ENCODE peak calls at places on chromosome 10, in six cellular contexts. One of them, this sample, is unnamed.

GRCh38 chr10:85977642-85978041 is 389.0 kb downstream of the GRID1 start:
- DNase-seq in HCT116: no peak
- DNase-seq in GM23248: no peak
- DNase-seq in neural progenitor cell: no peak
- DNase-seq in MM.1S: no peak
- DNase-seq in SK-N-SH: no peak
- DNase-seq in this sample: no peak

GRCh38 chr10:75857269-75857846 is 425.9 kb downstream of the LRMDA start:
- DNase-seq in HCT116: no peak
- DNase-seq in GM23248: no peak
- DNase-seq in neural progenitor cell: no peak
- DNase-seq in MM.1S: no peak
- DNase-seq in SK-N-SH: no peak
- DNase-seq in this sample: no peak

GRCh38 chr10:26881600-26882331 is 21.0 kb upstream of the ABI1 start:
- DNase-seq in HCT116: peak; percentile 69
- DNase-seq in GM23248: peak; percentile 80
- DNase-seq in neural progenitor cell: peak; percentile 74
- DNase-seq in MM.1S: peak; percentile 69
- DNase-seq in SK-N-SH: peak; percentile 58
- DNase-seq in this sample: peak; percentile 67

GRCh38 chr10:101066890-101067355 is 5.1 kb downstream of the KAZALD1 start:
- DNase-seq in HCT116: no peak
- DNase-seq in GM23248: peak; percentile 60
- DNase-seq in neural progenitor cell: peak; percentile 55
- DNase-seq in MM.1S: no peak
- DNase-seq in SK-N-SH: peak; percentile 73
- DNase-seq in this sample: no peak

GRCh38 chr10:97689637-97690036 is 2.6 kb upstream of the AVPI1 start:
- DNase-seq in HCT116: peak; percentile 59
- DNase-seq in GM23248: peak; percentile 98
- DNase-seq in neural progenitor cell: no peak
- DNase-seq in MM.1S: no peak
- DNase-seq in SK-N-SH: no peak
- DNase-seq in this sample: peak; percentile 88

GRCh38 chr10:86648706-86649426 is 5.5 kb upstream of the OPN4 start:
- DNase-seq in HCT116: no peak
- DNase-seq in GM23248: peak; percentile 93
- DNase-seq in neural progenitor cell: no peak
- DNase-seq in MM.1S: no peak
- DNase-seq in SK-N-SH: peak; percentile 57
- DNase-seq in this sample: peak; percentile 92

GRCh38 chr10:78212134-78212785 is 178.6 kb downstream of the RPS24 start:
- DNase-seq in HCT116: no peak
- DNase-seq in GM23248: peak; percentile 35
- DNase-seq in neural progenitor cell: no peak
- DNase-seq in MM.1S: no peak
- DNase-seq in SK-N-SH: peak; percentile 73
- DNase-seq in this sample: peak; percentile 35

GRCh38 chr10:130432850-130433249 is 296.7 kb downstream of the GLRX3 start:
- DNase-seq in HCT116: no peak
- DNase-seq in GM23248: no peak
- DNase-seq in neural progenitor cell: no peak
- DNase-seq in MM.1S: no peak
- DNase-seq in SK-N-SH: no peak
- DNase-seq in this sample: no peak

GRCh38 chr10:121080324-121080807 is 229.2 kb downstream of the WDR11 start:
- DNase-seq in HCT116: no peak
- DNase-seq in GM23248: no peak
- DNase-seq in neural progenitor cell: no peak
- DNase-seq in MM.1S: no peak
- DNase-seq in SK-N-SH: peak; percentile 57
- DNase-seq in this sample: no peak

GRCh38 chr10:51156913-51157312 is 82.6 kb downstream of the PRKG1 start:
- DNase-seq in HCT116: no peak
- DNase-seq in GM23248: peak; percentile 56
- DNase-seq in neural progenitor cell: no peak
- DNase-seq in MM.1S: no peak
- DNase-seq in SK-N-SH: no peak
- DNase-seq in this sample: peak; percentile 91

GRCh38 chr10:101287183-101287830 is 58.0 kb upstream of the LBX1 start:
- DNase-seq in HCT116: no peak
- DNase-seq in GM23248: no peak
- DNase-seq in neural progenitor cell: peak; percentile 31
- DNase-seq in MM.1S: no peak
- DNase-seq in SK-N-SH: no peak
- DNase-seq in this sample: no peak

GRCh38 chr10:123143162-123143824 is 4.6 kb upstream of the HMX2 start:
- DNase-seq in HCT116: no peak
- DNase-seq in GM23248: no peak
- DNase-seq in neural progenitor cell: peak; percentile 64
- DNase-seq in MM.1S: no peak
- DNase-seq in SK-N-SH: peak; percentile 30
- DNase-seq in this sample: no peak

GRCh38 chr10:133016493-133017202 is 71.1 kb upstream of the ADGRA1 start:
- DNase-seq in HCT116: no peak
- DNase-seq in GM23248: no peak
- DNase-seq in neural progenitor cell: no peak
- DNase-seq in MM.1S: no peak
- DNase-seq in SK-N-SH: no peak
- DNase-seq in this sample: no peak

GRCh38 chr10:76086571-76087260 is 655.3 kb downstream of the LRMDA start:
- DNase-seq in HCT116: no peak
- DNase-seq in GM23248: peak; percentile 74
- DNase-seq in neural progenitor cell: peak; percentile 28
- DNase-seq in MM.1S: no peak
- DNase-seq in SK-N-SH: peak; percentile 19
- DNase-seq in this sample: peak; percentile 98

GRCh38 chr10:117980755-117981525 is 65.8 kb downstream of the RAB11FIP2 start:
- DNase-seq in HCT116: no peak
- DNase-seq in GM23248: no peak
- DNase-seq in neural progenitor cell: no peak
- DNase-seq in MM.1S: no peak
- DNase-seq in SK-N-SH: no peak
- DNase-seq in this sample: no peak

GRCh38 chr10:74824184-74825032 is 2.0 kb upstream of the KAT6B start:
- DNase-seq in HCT116: no peak
- DNase-seq in GM23248: peak; percentile 46
- DNase-seq in neural progenitor cell: peak; percentile 34
- DNase-seq in MM.1S: no peak
- DNase-seq in SK-N-SH: peak; percentile 66
- DNase-seq in this sample: no peak

GRCh38 chr10:78365711-78366110 is 332.0 kb downstream of the RPS24 start:
- DNase-seq in HCT116: no peak
- DNase-seq in GM23248: peak; percentile 11
- DNase-seq in neural progenitor cell: no peak
- DNase-seq in MM.1S: no peak
- DNase-seq in SK-N-SH: no peak
- DNase-seq in this sample: no peak

GRCh38 chr10:101031128-101031795 is at the start of the genes PDZD7 and SFXN3:
- DNase-seq in HCT116: peak; percentile 94
- DNase-seq in GM23248: peak; percentile 94
- DNase-seq in neural progenitor cell: peak; percentile 93
- DNase-seq in MM.1S: peak; percentile 92
- DNase-seq in SK-N-SH: peak; percentile 97
- DNase-seq in this sample: peak; percentile 91

GRCh38 chr10:95988702-95989101 is 54.7 kb upstream of the CCNJ start:
- DNase-seq in HCT116: no peak
- DNase-seq in GM23248: no peak
- DNase-seq in neural progenitor cell: no peak
- DNase-seq in MM.1S: peak; percentile 18
- DNase-seq in SK-N-SH: no peak
- DNase-seq in this sample: peak; percentile 4

GRCh38 chr10:133210398-133211140 is 19.4 kb upstream of the UTF1 start:
- DNase-seq in HCT116: no peak
- DNase-seq in GM23248: no peak
- DNase-seq in neural progenitor cell: no peak
- DNase-seq in MM.1S: no peak
- DNase-seq in SK-N-SH: no peak
- DNase-seq in this sample: no peak

GRCh38 chr10:239109-239508 is 103.9 kb downstream of the ZMYND11 start:
- DNase-seq in HCT116: no peak
- DNase-seq in GM23248: peak; percentile 30
- DNase-seq in neural progenitor cell: no peak
- DNase-seq in MM.1S: no peak
- DNase-seq in SK-N-SH: no peak
- DNase-seq in this sample: peak; percentile 76

GRCh38 chr10:92123031-92123450 is 167.8 kb downstream of the CPEB3 start:
- DNase-seq in HCT116: no peak
- DNase-seq in GM23248: no peak
- DNase-seq in neural progenitor cell: no peak
- DNase-seq in MM.1S: no peak
- DNase-seq in SK-N-SH: no peak
- DNase-seq in this sample: peak; percentile 84

GRCh38 chr10:58778966-58779365 is 266.3 kb downstream of the BICC1 start:
- DNase-seq in HCT116: no peak
- DNase-seq in GM23248: peak; percentile 68
- DNase-seq in neural progenitor cell: no peak
- DNase-seq in MM.1S: no peak
- DNase-seq in SK-N-SH: no peak
- DNase-seq in this sample: no peak
- H3K9ac ChIP-seq in HCT116: no peak overlapping the region
- H3K9ac ChIP-seq in GM23248: no peak overlapping the region
- H3K9ac ChIP-seq in neural progenitor cell: no peak overlapping the region
- H3K9ac ChIP-seq in MM.1S: no peak overlapping the region
- H3K9ac ChIP-seq in SK-N-SH: no peak overlapping the region
- H3K9ac ChIP-seq in this sample: no peak overlapping the region

GRCh38 chr10:119248681-119249080 is 41.3 kb downstream of the GRK5 start:
- DNase-seq in HCT116: no peak
- DNase-seq in GM23248: no peak
- DNase-seq in neural progenitor cell: no peak
- DNase-seq in MM.1S: no peak
- DNase-seq in SK-N-SH: no peak
- DNase-seq in this sample: no peak

GRCh38 chr10:119247550-119247894 is 40.2 kb downstream of the GRK5 start:
- DNase-seq in HCT116: no peak
- DNase-seq in GM23248: no peak
- DNase-seq in neural progenitor cell: no peak
- DNase-seq in MM.1S: no peak
- DNase-seq in SK-N-SH: no peak
- DNase-seq in this sample: no peak

GRCh38 chr10:119243967-119244366 is 36.6 kb downstream of the GRK5 start:
- DNase-seq in HCT116: no peak
- DNase-seq in GM23248: no peak
- DNase-seq in neural progenitor cell: no peak
- DNase-seq in MM.1S: no peak
- DNase-seq in SK-N-SH: no peak
- DNase-seq in this sample: no peak

GRCh38 chr10:119245272-119245671 is 37.9 kb downstream of the GRK5 start:
- DNase-seq in HCT116: no peak
- DNase-seq in GM23248: no peak
- DNase-seq in neural progenitor cell: no peak
- DNase-seq in MM.1S: no peak
- DNase-seq in SK-N-SH: no peak
- DNase-seq in this sample: peak; percentile 2

GRCh38 chr10:119246862-119247549 is 39.6 kb downstream of the GRK5 start:
- DNase-seq in HCT116: no peak
- DNase-seq in GM23248: peak; percentile 89
- DNase-seq in neural progenitor cell: no peak
- DNase-seq in MM.1S: no peak
- DNase-seq in SK-N-SH: no peak
- DNase-seq in this sample: peak; percentile 44
- H3K4me3 ChIP-seq in HCT116: no peak overlapping the region
- H3K4me3 ChIP-seq in GM23248: no peak overlapping the region
- H3K4me3 ChIP-seq in neural progenitor cell: no peak overlapping the region
- H3K4me3 ChIP-seq in MM.1S: no peak overlapping the region
- H3K4me3 ChIP-seq in SK-N-SH: no peak overlapping the region
- H3K4me3 ChIP-seq in this sample: no peak overlapping the region

GRCh38 chr10:77186936-77187335 is 450.7 kb downstream of the KCNMA1 start:
- DNase-seq in HCT116: no peak
- DNase-seq in GM23248: peak; percentile 14
- DNase-seq in neural progenitor cell: no peak
- DNase-seq in MM.1S: no peak
- DNase-seq in SK-N-SH: no peak
- DNase-seq in this sample: no peak
- TF ChIP-seq EZH2phosphoT487 in HCT116: no peak
- TF ChIP-seq EZH2phosphoT487 in GM23248: no peak
- TF ChIP-seq EZH2phosphoT487 in neural progenitor cell: no peak
- TF ChIP-seq EZH2phosphoT487 in MM.1S: no peak
- TF ChIP-seq EZH2phosphoT487 in SK-N-SH: no peak
- TF ChIP-seq EZH2phosphoT487 in this sample: no peak

GRCh38 chr10:11181996-11182395 is 164.3 kb downstream of the CELF2 start:
- DNase-seq in HCT116: no peak
- DNase-seq in GM23248: peak; percentile 28
- DNase-seq in neural progenitor cell: no peak
- DNase-seq in MM.1S: no peak
- DNase-seq in SK-N-SH: no peak
- DNase-seq in this sample: no peak

GRCh38 chr10:11184093-11184492 is 166.4 kb downstream of the CELF2 start:
- DNase-seq in HCT116: no peak
- DNase-seq in GM23248: no peak
- DNase-seq in neural progenitor cell: no peak
- DNase-seq in MM.1S: no peak
- DNase-seq in SK-N-SH: no peak
- DNase-seq in this sample: no peak

GRCh38 chr10:11186330-11186729 is 168.7 kb downstream of the CELF2 start:
- DNase-seq in HCT116: no peak
- DNase-seq in GM23248: no peak
- DNase-seq in neural progenitor cell: no peak
- DNase-seq in MM.1S: no peak
- DNase-seq in SK-N-SH: no peak
- DNase-seq in this sample: no peak

GRCh38 chr10:11180228-11180627 is 162.6 kb downstream of the CELF2 start:
- DNase-seq in HCT116: no peak
- DNase-seq in GM23248: no peak
- DNase-seq in neural progenitor cell: no peak
- DNase-seq in MM.1S: peak; percentile 72
- DNase-seq in SK-N-SH: no peak
- DNase-seq in this sample: no peak

GRCh38 chr10:11183000-11183399 is 165.3 kb downstream of the CELF2 start:
- DNase-seq in HCT116: no peak
- DNase-seq in GM23248: no peak
- DNase-seq in neural progenitor cell: no peak
- DNase-seq in MM.1S: no peak
- DNase-seq in SK-N-SH: no peak
- DNase-seq in this sample: no peak
- H3K9ac ChIP-seq in HCT116: no peak overlapping the region
- H3K9ac ChIP-seq in GM23248: no peak overlapping the region
- H3K9ac ChIP-seq in neural progenitor cell: no peak overlapping the region
- H3K9ac ChIP-seq in MM.1S: no peak overlapping the region
- H3K9ac ChIP-seq in SK-N-SH: no peak overlapping the region
- H3K9ac ChIP-seq in this sample: no peak overlapping the region

DNA sequence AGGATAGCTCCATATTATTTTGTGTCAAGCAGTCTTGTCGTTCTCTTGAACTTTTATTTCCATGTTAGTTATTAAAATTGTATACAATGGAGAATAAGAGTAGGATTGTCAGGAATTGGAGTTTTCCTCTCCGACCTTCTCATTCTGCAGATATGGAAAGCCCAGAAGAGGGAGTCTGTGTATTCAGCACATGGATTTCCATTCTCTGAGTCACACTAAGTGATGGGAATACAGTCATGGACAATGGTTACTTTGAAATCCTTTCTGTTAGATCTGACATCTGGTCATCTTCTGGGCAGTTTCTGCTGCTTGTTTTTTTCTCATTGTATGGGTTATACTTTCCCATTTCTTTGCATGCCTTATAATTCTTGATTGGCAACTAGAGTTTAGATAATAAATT is 5.0 kb upstream of the TASOR2 start:
- DNase-seq in HCT116: no peak
- DNase-seq in GM23248: peak; percentile 74
- DNase-seq in neural progenitor cell: no peak
- DNase-seq in MM.1S: no peak
- DNase-seq in SK-N-SH: no peak
- DNase-seq in this sample: peak; percentile 9
- H3K4me3 ChIP-seq in HCT116: no peak overlapping the region
- H3K4me3 ChIP-seq in GM23248: no peak overlapping the region
- H3K4me3 ChIP-seq in neural progenitor cell: no peak overlapping the region
- H3K4me3 ChIP-seq in MM.1S: no peak overlapping the region
- H3K4me3 ChIP-seq in SK-N-SH: no peak overlapping the region
- H3K4me3 ChIP-seq in this sample: no peak overlapping the region